ENCODE peak calls at places on chromosomes 2 and 18, in six cellular contexts. R is activated T-cell treated with anti-CD3 and anti-CD28 coated beads, Interleukin-2, amount 50 U/mL, for 4 hours; E is H4; Z is GM20000; C is stimulated activated CD4-positive, alpha-beta T cell treated with anti-CD3 and anti-CD28 coated beads, TNF-alpha, amount 100 ng/mL, for 1 hour; X is HT1080. H is an unnamed sample.

GRCh38 chr2:34012728-34013302 is 413.7 kb upstream of the FAM98A start:
- DNase-seq in R (no peak), E (peak; percentile 22), Z (peak; percentile 32), C (no peak), X (peak; percentile 58), H (no peak)

GRCh38 chr18:57951999-57952774 is 91.8 kb upstream of the NEDD4L start:
- DNase-seq in R (no peak), E (no peak), Z (no peak), C (no peak), X (no peak), H (no peak)

GRCh38 chr18:9683418-9684396 is 24.4 kb upstream of the RAB31 start:
- DNase-seq in R (no peak), E (peak; percentile 79), Z (no peak), C (no peak), X (peak; percentile 71), H (no peak)

GRCh38 chr2:85668009-85668856 is at the start of gene SFTPB:
- DNase-seq in R (no peak), E (no peak), Z (no peak), C (no peak), X (no peak), H (no peak)

GRCh38 chr2:133326651-133327397 is 241.4 kb downstream of the NCKAP5 start:
- DNase-seq in R (no peak), E (peak; percentile 69), Z (no peak), C (no peak), X (peak; percentile 72), H (no peak)

GRCh38 chr18:54023471-54023870 is 201.0 kb downstream of the MBD2 start:
- DNase-seq in R (no peak), E (peak; percentile 16), Z (no peak), C (no peak), X (peak; percentile 89), H (no peak)

GRCh38 chr2:189337648-189338047 is 103.6 kb upstream of the WDR75 start:
- DNase-seq in R (no peak), E (peak; percentile 21), Z (no peak), C (no peak), X (no peak), H (no peak)

GRCh38 chr2:166932032-166932431 is 43.8 kb downstream of the XIRP2 start:
- DNase-seq in R (no peak), E (no peak), Z (no peak), C (no peak), X (peak; percentile 90), H (no peak)

GRCh38 chr2:112141623-112142001 is 3.4 kb downstream of the FBLN7 start:
- DNase-seq in R (no peak), E (no peak), Z (no peak), C (no peak), X (no peak), H (no peak)

GRCh38 chr18:13500227-13500865 is 226.0 kb downstream of the FAM210A start:
- DNase-seq in R (no peak), E (peak; percentile 84), Z (no peak), C (no peak), X (peak; percentile 29), H (no peak)

GRCh38 chr2:231613054-231613654 is 20.5 kb downstream of the TEX44 start:
- DNase-seq in R (no peak), E (no peak), Z (no peak), C (peak; percentile 15), X (no peak), H (no peak)

GRCh38 chr2:113173563-113174368 is at the start of gene PSD4:
- DNase-seq in R (peak; percentile 73), E (no peak), Z (peak; percentile 87), C (peak; percentile 69), X (peak; percentile 89), H (peak; percentile 89)

H was measured in GM06990.